ENCODE peak calls at places on chromosomes 6 and 20, in ten cellular contexts. X, N, R, C, Z, Q, P, B, F and O are unnamed samples.

GRCh38 chr6:22656696-22657340 is 87.5 kb downstream of the HDGFL1 start:
- DNase-seq in X (no peak), N (no peak), R (no peak), C (no peak), Z (no peak), Q (no peak), P (no peak), B (no peak), F (no peak), O (no peak)

GRCh38 chr6:74741608-74742007 is 464.2 kb downstream of the COL12A1 start:
- DNase-seq in X (no peak), N (no peak), R (no peak), C (peak), Z (no peak), Q (no peak), P (no peak), B (no peak), F (no peak), O (no peak)

GRCh38 chr6:72974276-72974675 is 251.0 kb downstream of the KHDC1L start:
- DNase-seq in X (no peak), N (no peak), R (no peak), C (peak), Z (no peak), Q (no peak), P (no peak), B (no peak), F (no peak), O (no peak)

GRCh38 chr20:47968541-47969310 is 183.4 kb upstream of the SULF2 start:
- DNase-seq in X (no peak), N (no peak), R (no peak), C (no peak), Z (no peak), Q (no peak), P (no peak), B (no peak), F (no peak), O (no peak)

GRCh38 chr6:135922170-135922569 is 70.7 kb downstream of the PDE7B start:
- DNase-seq in X (peak), N (peak), R (no peak), C (no peak), Z (peak), Q (peak), P (no peak), B (no peak), F (peak), O (peak)

GRCh38 chr6:44265003-44265842 is at the start of gene NFKBIE:
- DNase-seq in X (peak), N (peak), R (peak), C (peak), Z (no peak), Q (peak), P (peak), B (peak), F (peak), O (peak)

GRCh38 chr6:119145111-119145510 is 66.6 kb upstream of the FAM184A start:
- DNase-seq in X (no peak), N (no peak), R (no peak), C (no peak), Z (no peak), Q (no peak), P (no peak), B (no peak), F (no peak), O (no peak)

GRCh38 chr20:23920408-23920780 is 40.8 kb upstream of the CST5 start:
- DNase-seq in X (no peak), N (no peak), R (no peak), C (no peak), Z (no peak), Q (no peak), P (no peak), B (no peak), F (no peak), O (no peak)

GRCh38 chr6:147869223-147869600 is 360.7 kb downstream of the SAMD5 start:
- DNase-seq in X (no peak), N (no peak), R (no peak), C (no peak), Z (no peak), Q (no peak), P (no peak), B (no peak), F (no peak), O (no peak)

GRCh38 chr6:37607949-37608348 is 89.7 kb downstream of the MDGA1 start:
- DNase-seq in X (no peak), N (peak), R (no peak), C (peak), Z (no peak), Q (no peak), P (no peak), B (no peak), F (peak), O (peak)

GRCh38 chr6:31180500-31180899 is 10.0 kb upstream of the POU5F1 start:
- DNase-seq in X (peak), N (no peak), R (peak), C (no peak), Z (no peak), Q (peak), P (peak), B (no peak), F (peak), O (no peak)

GRCh38 chr6:125812394-125813231 is 21.9 kb downstream of the NCOA7 start:
- DNase-seq in X (peak), N (peak), R (no peak), C (no peak), Z (no peak), Q (peak), P (no peak), B (no peak), F (peak), O (peak)

GRCh38 chr6:49607391-49607982 is 29.2 kb downstream of the RHAG start:
- DNase-seq in X (no peak), N (no peak), R (no peak), C (no peak), Z (no peak), Q (no peak), P (no peak), B (no peak), F (no peak), O (no peak)

GRCh38 chr6:130296854-130297253 is 69.0 kb upstream of the TMEM200A start:
- DNase-seq in X (no peak), N (no peak), R (no peak), C (no peak), Z (no peak), Q (no peak), P (no peak), B (no peak), F (no peak), O (no peak)

GRCh38 chr6:53866231-53866630 is 71.4 kb downstream of the LRRC1 start:
- DNase-seq in X (no peak), N (no peak), R (no peak), C (no peak), Z (no peak), Q (no peak), P (no peak), B (no peak), F (peak), O (peak)